ENCODE peak calls at places on chromosomes 6 and 20, in four cellular contexts. M, D, F and G are unnamed samples. For H3K4me1, the result is how much of the 10 kb centered on the place peaks cover.

GRCh38 chr6:36226648-36227047 is 30.1 kb downstream of the BRPF3 start:
- DNase-seq in M (no peak), D (no peak), F (no peak), G (no peak)

GRCh38 chr6:159778131-159778530 is 11.3 kb downstream of the TCP1 start:
- DNase-seq in M (no peak), D (no peak), F (no peak), G (no peak)

GRCh38 chr6:41529049-41529448 is 17.1 kb upstream of the FOXP4 start:
- DNase-seq in M (no peak), D (no peak), F (no peak), G (no peak)

GRCh38 chr6:109901976-109902375 is 76.1 kb upstream of the GPR6 start:
- DNase-seq in M (no peak), D (no peak), F (no peak), G (no peak)

GRCh38 chr20:38863024-38863851 is 57.7 kb downstream of the PPP1R16B start:
- DNase-seq in M (no peak), D (no peak), F (no peak), G (no peak)

GRCh38 chr20:5078399-5078958 is 41.3 kb downstream of the PCNA start:
- DNase-seq in M (peak), D (peak), F (no peak), G (peak)

GRCh38 chr20:57480444-57481152 is 44.3 kb downstream of the CTCFL start:
- DNase-seq in M (no peak), D (no peak), F (no peak), G (no peak)

GRCh38 chr6:7578949-7579348 is 11.0 kb upstream of the SNRNP48 start:
- DNase-seq in M (no peak), D (no peak), F (no peak), G (no peak)

GRCh38 chr6:47141166-47141565 is 99.0 kb upstream of the ADGRF1 start:
- DNase-seq in M (no peak), D (no peak), F (no peak), G (no peak)

GRCh38 chr20:43727980-43728590 is 1.3 kb upstream of the GTSF1L start:
- DNase-seq in M (no peak), D (no peak), F (no peak), G (no peak)

GRCh38 chr6:115302731-115303130 is 758.0 kb downstream of the FRK start:
- DNase-seq in M (no peak), D (no peak), F (no peak), G (no peak)

GRCh38 chr6:134909701-134910595 is 40.0 kb downstream of the ALDH8A1 start:
- DNase-seq in M (no peak), D (peak), F (no peak), G (no peak)

GRCh38 chr6:56714982-56715456 is 72.3 kb upstream of the DST start:
- DNase-seq in M (no peak), D (peak), F (no peak), G (no peak)

GRCh38 chr20:11432407-11432806 is 485.3 kb upstream of the BTBD3 start:
- DNase-seq in M (no peak), D (no peak), F (no peak), G (no peak)

GRCh38 chr6:82571431-82571830 is 207.8 kb downstream of the TPBG start:
- DNase-seq in M (no peak), D (no peak), F (no peak), G (no peak)

GRCh38 chr6:116928667-116929066 is 51.6 kb downstream of the RFX6 start:
- DNase-seq in M (no peak), D (no peak), F (no peak), G (no peak)

GRCh38 chr6:146968041-146968760 is 236.0 kb upstream of the STXBP5 start:
- DNase-seq in M (no peak), D (peak), F (no peak), G (no peak)

GRCh38 chr20:50491926-50492634 is 18.1 kb upstream of the PTPN1 start:
- DNase-seq in M (no peak), D (peak), F (no peak), G (peak)

GRCh38 chr20:63854766-63855362 is 6.4 kb upstream of the ABHD16B start:
- DNase-seq in M (peak), D (no peak), F (no peak), G (no peak)

GRCh38 chr6:72953901-72954494 is 271.3 kb downstream of the KHDC1L start:
- DNase-seq in M (no peak), D (no peak), F (no peak), G (no peak)

GRCh38 chr20:58720890-58721289 is 28.3 kb downstream of the NPEPL1 start:
- DNase-seq in M (no peak), D (no peak), F (no peak), G (no peak)

GRCh38 chr6:46781478-46782378 is 11.5 kb upstream of the MEP1A start:
- DNase-seq in M (peak), D (peak), F (peak), G (no peak)

GRCh38 chr6:40139447-40139846 is 205.2 kb upstream of the MOCS1 start:
- DNase-seq in M (no peak), D (no peak), F (no peak), G (no peak)

GRCh38 chr6:39188577-39188976 is 40.7 kb downstream of the KCNK5 start:
- DNase-seq in M (no peak), D (no peak), F (no peak), G (no peak)

DNA sequence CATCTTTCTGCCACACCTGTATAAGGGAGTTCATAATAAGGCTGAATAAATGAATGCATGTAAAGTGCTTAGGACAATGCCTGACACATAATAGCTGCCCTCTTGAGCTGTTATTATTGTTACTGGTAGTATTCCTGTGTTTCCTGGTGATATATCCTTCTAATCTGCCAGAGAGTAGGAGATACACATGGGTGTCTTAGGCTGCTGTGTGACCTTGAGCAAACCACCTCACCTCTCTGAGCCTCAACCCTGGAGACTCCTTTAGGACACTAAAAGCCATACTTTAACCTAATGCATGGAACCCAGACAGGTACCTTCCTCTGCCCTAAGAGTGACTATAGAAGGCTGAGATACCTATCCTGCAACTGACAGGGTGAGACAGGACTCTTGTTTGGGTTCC is 7.6 kb downstream of the SCRT2 start:
- DNase-seq in M (no peak), D (no peak), F (no peak), G (no peak)
- H3K4me1 ChIP-seq in M (under half), D (under half), F (under half), G (under half)

GRCh38 chr20:62127799-62128198 is 5.5 kb downstream of the LSM14B start:
- DNase-seq in M (no peak), D (no peak), F (no peak), G (no peak)
- H3K4me1 ChIP-seq in M (under half), D (under half), F (under half), G (half or more)

GRCh38 chr20:35302421-35303335 is 10.5 kb upstream of the FAM83C start:
- DNase-seq in M (no peak), D (no peak), F (no peak), G (no peak)
- H3K4me1 ChIP-seq in M (under half), D (under half), F (under half), G (under half)

DNA sequence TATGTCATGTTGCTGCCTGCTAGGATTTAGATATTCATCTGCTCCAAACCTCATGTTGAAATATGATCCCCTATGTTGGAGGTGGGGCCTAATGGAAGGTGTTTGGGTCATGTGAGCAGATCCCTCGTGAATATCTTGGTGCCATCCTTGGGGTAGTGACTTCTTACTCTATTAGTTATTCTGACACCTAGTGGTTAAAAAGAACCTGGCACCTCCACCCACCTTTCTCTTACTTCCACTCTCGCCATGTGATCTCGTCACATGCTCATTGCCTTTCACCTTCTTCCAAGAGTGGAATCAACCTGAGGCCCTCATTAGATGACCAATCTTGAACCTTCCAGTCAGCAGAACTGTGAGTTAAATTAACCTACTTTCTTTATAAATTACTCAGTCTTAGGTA is 549.4 kb upstream of the SYNCRIP start:
- DNase-seq in M (no peak), D (peak), F (no peak), G (no peak)
- H3K4me1 ChIP-seq in M (under half), D (under half), F (under half), G (under half)

DNA sequence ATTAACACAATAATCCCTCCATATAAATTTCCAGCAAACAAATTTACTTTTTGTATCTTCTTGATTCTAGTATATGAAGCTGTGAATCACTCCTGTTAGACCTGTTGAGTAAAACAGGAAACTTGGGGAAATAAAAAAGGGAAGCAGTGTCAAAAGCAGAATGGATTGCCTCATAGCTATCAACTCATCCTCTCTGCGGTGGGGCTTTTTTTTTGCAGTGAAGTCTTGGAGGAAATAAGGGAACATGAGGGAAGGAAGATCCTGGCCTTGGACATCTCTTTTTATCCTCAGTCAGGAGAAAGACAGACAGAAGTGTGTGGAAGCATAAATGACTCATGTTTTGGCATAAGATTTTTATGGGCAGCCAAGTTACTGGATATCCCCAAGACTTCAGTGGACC is 332.5 kb downstream of the TFAP2A start:
- DNase-seq in M (no peak), D (no peak), F (no peak), G (no peak)
- H3K4me1 ChIP-seq in M (under half), D (under half), F (under half), G (under half)

GRCh38 chr6:90295854-90296345 is 743 bp downstream of the BACH2 start:
- DNase-seq in M (peak), D (peak), F (peak), G (peak)
- H3K4me1 ChIP-seq in M (under half), D (under half), F (under half), G (under half)